ENCODE peak calls at places on chromosomes 4 and X, in four cellular contexts. M, L, I and V are unnamed samples. For H3K4me1, the result is how much of the 10 kb centered on the place peaks cover.

GRCh38 chrX:25524150-25524549 is 508.4 kb upstream of the ARX start:
- DNase-seq in L (no peak), I (no peak), M (no peak), V (no peak)

GRCh38 chr4:152424980-152425379 is 110.9 kb downstream of the FBXW7 start:
- DNase-seq in I (no peak), L (no peak), M (no peak), V (no peak)

GRCh38 chrX:24828147-24828546 is 134.4 kb downstream of the POLA1 start:
- DNase-seq in I (no peak), L (no peak), M (no peak), V (no peak)

GRCh38 chr4:1855334-1856070 is 454 bp downstream of the LETM1 start:
- DNase-seq in I (no peak), L (no peak), M (peak), V (peak)

GRCh38 chr4:181597766-181598165 is 645.4 kb upstream of the TENM3 start:
- DNase-seq in L (no peak), I (no peak), M (no peak), V (no peak)

GRCh38 chr4:73728091-73728741 is 12.2 kb upstream of the CXCL8 start:
- DNase-seq in M (no peak), L (no peak), I (no peak), V (no peak)

GRCh38 chr4:87118421-87118820 is 102.0 kb downstream of the KLHL8 start:
- DNase-seq in M (no peak), I (no peak), L (no peak), V (no peak)

GRCh38 chrX:73828080-73828720 is 265.2 kb downstream of the CHIC1 start:
- DNase-seq in M (no peak), I (no peak), L (no peak), V (no peak)

GRCh38 chrX:110759785-110760184 is 35.8 kb downstream of the CHRDL1 start:
- DNase-seq in L (no peak), I (no peak), M (no peak), V (no peak)

GRCh38 chr4:107800058-107800457 is 24.7 kb upstream of the SGMS2 start:
- DNase-seq in L (no peak), M (no peak), I (no peak), V (no peak)

GRCh38 chr4:118757761-118758213 is 72.6 kb downstream of the METTL14 start:
- DNase-seq in M (no peak), I (no peak), L (no peak), V (no peak)

GRCh38 chrX:134572816-134573682 is 85.2 kb downstream of the PLAC1 start:
- DNase-seq in M (no peak), L (no peak), I (no peak), V (no peak)

GRCh38 chr4:185242749-185243533 is 33.5 kb downstream of the SNX25 start:
- DNase-seq in I (no peak), L (no peak), M (no peak), V (no peak)

GRCh38 chr4:3747582-3747906 is 18.6 kb upstream of the ADRA2C start:
- DNase-seq in I (no peak), M (no peak), L (no peak), V (no peak)

GRCh38 chr4:41940834-41941233 is 5.6 kb downstream of the TMEM33 start:
- DNase-seq in L (no peak), I (no peak), M (no peak), V (no peak)

GRCh38 chrX:151871244-151871643 is 41.4 kb upstream of the MAGEA4 start:
- DNase-seq in M (no peak), I (no peak), L (no peak), V (no peak)

GRCh38 chr4:3291969-3292570 is 751 bp upstream of the RGS12 start:
- DNase-seq in I (no peak), L (no peak), M (peak), V (peak)

GRCh38 chr4:1711055-1711905 is 839 bp downstream of the SLBP start:
- DNase-seq in M (peak), I (peak), L (peak), V (peak)

GRCh38 chr4:996030-996993 is 3.1 kb upstream of the SLC26A1 start:
- DNase-seq in I (no peak), M (no peak), L (no peak), V (no peak)

GRCh38 chr4:122830392-122831095 is 3.9 kb downstream of the FGF2 start:
- DNase-seq in L (no peak), M (no peak), I (no peak), V (no peak)

GRCh38 chr4:25861422-25861926 is 1.3 kb downstream of the SEL1L3 start:
- DNase-seq in I (no peak), L (no peak), M (peak), V (no peak)

GRCh38 chr4:168832746-168833575 is 177.1 kb downstream of the CBR4 start:
- DNase-seq in M (no peak), I (no peak), L (no peak), V (peak)

GRCh38 chr4:133147365-133147821 is 1.7 kb upstream of the PCDH10 start:
- DNase-seq in I (no peak), L (no peak), M (no peak), V (no peak)

GRCh38 chrX:56793533-56794320 is 64.7 kb downstream of the NBDY start:
- DNase-seq in M (no peak), I (no peak), L (no peak), V (no peak)

GRCh38 chr4:128287159-128287870 is at the start of gene PGRMC2:
- DNase-seq in M (peak), L (no peak), I (no peak), V (peak)

GRCh38 chr4:1116837-1117236 is 3.5 kb upstream of the RNF212 start:
- DNase-seq in L (no peak), M (no peak), I (no peak), V (no peak)

GRCh38 chr4:78749972-78750727 is 26.0 kb upstream of the BMP2K start:
- DNase-seq in I (no peak), L (no peak), M (peak), V (no peak)

GRCh38 chr4:128228778-128229457 is 58.7 kb downstream of the PGRMC2 start:
- DNase-seq in M (no peak), L (no peak), I (no peak), V (no peak)

GRCh38 chrX:122517781-122518180 is 666.3 kb upstream of the GRIA3 start:
- DNase-seq in L (no peak), M (no peak), I (no peak), V (no peak)

GRCh38 chr4:43360296-43360695 is 467.8 kb downstream of the GRXCR1 start:
- DNase-seq in M (no peak), L (no peak), I (no peak), V (no peak)

GRCh38 chrX:6029014-6029413 is 199.7 kb downstream of the NLGN4X start:
- DNase-seq in I (no peak), M (no peak), L (no peak), V (no peak)

GRCh38 chrX:13489451-13489850 is 80.0 kb upstream of the EGFL6 start:
- DNase-seq in M (no peak), I (no peak), L (no peak), V (no peak)

GRCh38 chr4:88613417-88613875 is 21.2 kb downstream of the HERC3 start:
- DNase-seq in I (peak), M (peak), L (peak), V (no peak)

GRCh38 chrX:30791296-30792278 is 97.5 kb downstream of the TAB3 start:
- DNase-seq in I (no peak), M (no peak), L (no peak), V (no peak)

GRCh38 chr4:53309321-53310020 is 56.4 kb downstream of the SCFD2 start:
- DNase-seq in I (no peak), M (no peak), L (no peak), V (no peak)
- H3K27ac ChIP-seq in I (no peak), M (no peak), L (no peak), V (no peak)

GRCh38 chr4:186805020-186805820 is 81.6 kb upstream of the FAT1 start:
- DNase-seq in I (no peak), L (no peak), M (no peak), V (no peak)
- H3K4me1 ChIP-seq in I (under half), L (under half), M (under half), V (under half)

DNA sequence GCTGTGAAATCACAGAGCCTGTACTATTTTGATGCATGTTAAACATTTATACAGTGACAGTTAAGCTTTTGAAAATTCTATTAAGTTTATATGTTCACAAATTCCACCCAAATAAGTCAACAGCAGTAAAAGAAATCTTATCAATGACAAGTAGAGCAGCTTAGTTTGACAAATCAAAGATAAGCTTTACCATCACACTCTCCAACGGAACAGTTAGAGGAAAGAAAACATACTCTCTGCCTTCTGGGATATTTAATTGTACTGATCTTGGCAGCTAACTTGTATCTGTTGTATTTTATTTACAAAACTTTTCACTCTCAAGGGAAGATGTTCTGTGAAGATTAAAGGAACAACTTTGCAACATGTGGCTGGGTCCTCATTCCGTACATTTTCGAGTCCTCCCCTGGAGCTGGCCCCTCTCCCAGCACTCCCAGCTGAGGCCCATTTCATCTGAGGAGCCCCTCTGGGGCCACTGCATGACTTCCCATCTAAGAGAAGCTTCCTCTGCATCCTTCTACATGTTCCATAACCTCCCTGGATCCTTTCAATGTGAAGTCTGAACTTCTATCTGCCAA is 74.4 kb downstream of the RPS3A start:
- DNase-seq in I (no peak), L (no peak), M (no peak), V (no peak)
- H3K27ac ChIP-seq in I (no peak), L (no peak), M (no peak), V (no peak)

GRCh38 chrX:71994601-71995000 is 84.0 kb downstream of the NHSL2 start:
- DNase-seq in L (no peak), I (no peak), M (no peak), V (no peak)
- H3K4me1 ChIP-seq in L (under half), I (under half), M (under half), V (under half)

DNA sequence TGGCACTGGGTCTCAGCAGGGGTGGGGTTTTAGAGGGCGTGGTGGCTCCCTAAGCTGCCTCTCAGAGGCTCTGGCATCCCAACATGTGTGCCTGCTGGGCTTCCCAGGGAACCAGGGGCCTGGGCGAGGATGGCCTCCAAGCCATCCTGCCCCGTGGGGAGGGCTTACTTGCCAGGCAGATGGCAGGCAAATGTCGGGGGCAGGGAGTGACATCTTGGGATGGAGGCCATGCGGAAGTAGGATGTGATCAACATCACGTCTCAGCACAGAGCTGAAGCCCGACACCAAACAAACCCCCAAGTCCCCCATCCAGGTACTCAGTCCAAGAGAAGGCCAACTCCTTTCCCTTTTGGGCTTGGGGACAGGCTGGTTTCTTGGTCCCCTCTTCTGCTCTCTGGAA is 4.7 kb downstream of the L1CAM start:
- DNase-seq in M (no peak), I (no peak), L (no peak), V (no peak)
- H3K27ac ChIP-seq in M (no peak), I (no peak), L (no peak), V (no peak)

GRCh38 chrX:44003975-44004374 is 30.8 kb upstream of the NDP start:
- DNase-seq in M (no peak), I (no peak), L (no peak), V (no peak)

GRCh38 chrX:44002569-44002968 is 29.4 kb upstream of the NDP start:
- DNase-seq in L (no peak), M (no peak), I (no peak), V (no peak)

DNA sequence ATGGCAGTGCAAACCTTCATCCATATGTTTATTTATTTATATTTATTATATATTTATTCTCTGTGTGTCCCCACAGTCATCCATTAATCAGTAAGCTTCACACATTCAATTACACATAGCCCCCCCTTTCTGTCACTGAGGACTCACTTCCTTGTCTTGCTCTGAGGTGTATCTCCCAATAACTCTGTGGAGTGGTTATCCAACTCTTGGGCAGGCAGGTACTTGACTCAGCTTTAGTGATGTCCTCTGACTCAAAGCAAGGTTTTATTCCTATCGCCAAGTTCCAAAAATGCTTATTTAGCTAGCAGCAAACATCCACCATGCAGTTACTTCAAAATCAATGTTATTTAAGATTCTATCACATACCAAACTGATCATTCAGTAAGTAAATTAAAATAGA is 25.2 kb upstream of the NDP start:
- DNase-seq in L (no peak), I (no peak), M (no peak), V (no peak)
- H3K4me1 ChIP-seq in L (under half), I (under half), M (under half), V (under half)

DNA sequence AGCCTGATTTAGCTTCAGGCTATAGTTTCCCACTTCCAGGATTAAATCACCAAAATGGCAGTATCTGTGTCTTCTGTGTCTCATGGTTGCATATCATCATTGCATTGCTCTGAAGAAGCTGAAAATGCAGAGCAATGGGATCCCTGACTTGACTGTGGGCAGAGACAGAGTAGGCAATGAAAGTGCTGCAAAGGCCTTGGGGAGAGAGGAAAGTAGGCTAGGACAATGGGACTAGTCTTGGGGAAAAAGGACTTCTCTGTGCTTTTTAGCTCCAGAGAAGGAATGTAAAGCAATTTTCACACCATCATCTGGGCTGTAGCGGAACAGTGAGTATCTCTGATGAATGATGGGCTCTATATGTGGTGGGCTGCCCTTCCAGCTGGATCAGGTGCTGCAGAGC is 202.5 kb downstream of the LDB2 start:
- DNase-seq in I (no peak), M (no peak), L (no peak), V (no peak)
- H3K27ac ChIP-seq in I (no peak), M (no peak), L (no peak), V (no peak)